ENCODE peak calls at places on chromosomes 12 and 14, in ten cellular contexts. J, H, V, N, I, O, W, Z, P and C are unnamed samples.

GRCh38 chr12:58925111-58925732 is 4.9 kb upstream of the LRIG3 start:
- DNase-seq in H (no peak), V (no peak), I (no peak), J (peak; percentile 47), P (no peak), Z (no peak), W (no peak), O (no peak), N (no peak), C (no peak)

GRCh38 chr14:54894995-54895394 is 7.6 kb downstream of the GCH1 start:
- DNase-seq in N (no peak), W (no peak), O (no peak), V (no peak), P (no peak), I (no peak), Z (no peak), H (peak; percentile 21), J (peak; percentile 69), C (no peak)

GRCh38 chr14:68291820-68292219 is 472.2 kb downstream of the RAD51B start:
- DNase-seq in J (no peak), O (no peak), V (peak; percentile 27), I (no peak), Z (no peak), W (no peak), P (peak; percentile 71), H (no peak), N (no peak), C (no peak)

GRCh38 chr14:96538097-96538496 is 35.9 kb downstream of the PAPOLA start:
- DNase-seq in V (no peak), Z (no peak), I (no peak), J (no peak), W (no peak), H (no peak), P (no peak), N (no peak), O (no peak), C (no peak)

GRCh38 chr12:50806176-50806575 is 36.5 kb upstream of the TMPRSS12 start:
- DNase-seq in N (no peak), J (peak; percentile 18), P (no peak), H (no peak), V (peak; percentile 5), O (no peak), Z (no peak), I (no peak), W (no peak), C (no peak)

GRCh38 chr14:101556131-101556530 is 5.2 kb upstream of the DIO3 start:
- DNase-seq in P (no peak), V (no peak), I (no peak), W (no peak), J (no peak), N (no peak), H (no peak), O (no peak), Z (no peak), C (no peak)

GRCh38 chr14:106378191-106378590 is 851.8 kb downstream of the TMEM121 start:
- DNase-seq in I (no peak), O (no peak), N (no peak), J (no peak), W (no peak), Z (peak; percentile 18), P (no peak), V (no peak), H (no peak), C (no peak)

GRCh38 chr12:104458645-104459555 is 2.2 kb downstream of the CHST11 start:
- DNase-seq in V (no peak), O (no peak), N (no peak), J (peak; percentile 34), W (no peak), Z (no peak), P (peak; percentile 32), I (no peak), H (peak; percentile 48), C (no peak)

GRCh38 chr14:81062816-81063215 is 107.4 kb downstream of the TSHR start:
- DNase-seq in N (no peak), Z (no peak), I (peak; percentile 27), V (peak; percentile 10), O (no peak), W (no peak), J (no peak), H (no peak), P (peak; percentile 26), C (no peak)

GRCh38 chr14:72023128-72024042 is 91.2 kb downstream of the RGS6 start:
- DNase-seq in W (no peak), H (no peak), Z (no peak), J (no peak), P (no peak), O (no peak), V (no peak), I (no peak), N (no peak), C (no peak)

GRCh38 chr12:57224973-57225679 is 4.4 kb upstream of the SHMT2 start:
- DNase-seq in P (peak; percentile 79), W (no peak), O (no peak), V (no peak), Z (peak; percentile 66), N (no peak), I (peak; percentile 26), J (peak; percentile 24), H (no peak), C (no peak)

GRCh38 chr12:21813751-21814150 is 39.2 kb upstream of the KCNJ8 start:
- DNase-seq in O (no peak), J (no peak), V (no peak), Z (no peak), H (no peak), N (no peak), P (no peak), I (no peak), W (no peak), C (no peak)

GRCh38 chr12:39476894-39477293 is 34.0 kb upstream of the KIF21A start:
- DNase-seq in O (no peak), P (no peak), V (no peak), H (no peak), J (no peak), N (no peak), I (no peak), Z (no peak), W (no peak), C (no peak)

GRCh38 chr12:122021193-122021821 is 377 bp upstream of the BCL7A start:
- DNase-seq in I (peak; percentile 27), W (no peak), O (no peak), Z (no peak), V (no peak), J (peak; percentile 18), P (no peak), N (peak; percentile 34), H (peak; percentile 50), C (no peak)

GRCh38 chr14:94282991-94283723 is 9.9 kb downstream of the SERPINA10 start:
- DNase-seq in J (no peak), Z (no peak), V (no peak), O (no peak), H (no peak), N (no peak), I (no peak), P (no peak), W (no peak), C (no peak)

GRCh38 chr14:97120204-97121120 is 323.3 kb downstream of the VRK1 start:
- DNase-seq in H (no peak), W (no peak), V (no peak), O (no peak), I (no peak), P (no peak), J (no peak), Z (no peak), N (no peak), C (no peak)

GRCh38 chr14:80954771-80955299 is 586 bp upstream of the TSHR start:
- DNase-seq in Z (peak; percentile 62), O (peak; percentile 65), H (peak; percentile 74), N (peak; percentile 81), W (peak; percentile 39), P (peak; percentile 86), V (peak; percentile 68), I (peak; percentile 82), J (peak; percentile 73), C (peak; percentile 61)